ENCODE peak calls at places on chromosomes 5 and 9, in seven cellular contexts. E is GM23338; Y is CD8-positive, alpha-beta memory T cell; A is CD4-positive, alpha-beta T cell; M is NCI-H187; N is GM13976; L is frontal cortex. Z is an unnamed sample.

GRCh38 chr9:976258-976804 is at the start of gene DMRT3:
- DNase-seq in A (no peak), L (no peak), M (no peak), Y (no peak), N (peak; percentile 39), E (peak; percentile 88), Z (no peak)

GRCh38 chr5:77168884-77169254 is 41.6 kb upstream of the PDE8B start:
- DNase-seq in E (no peak), A (no peak), M (peak; percentile 17), N (no peak), L (no peak), Y (no peak), Z (no peak)

GRCh38 chr5:142716963-142717362 is 31.1 kb upstream of the FGF1 start:
- DNase-seq in L (peak; percentile 44), E (peak; percentile 85), Y (no peak), M (no peak), N (peak; percentile 33), A (peak; percentile 14), Z (peak; percentile 91)

GRCh38 chr9:137030006-137030405 is 1.9 kb downstream of the FUT7 start:
- DNase-seq in N (no peak), L (no peak), A (no peak), M (no peak), Y (no peak), E (no peak), Z (no peak)

GRCh38 chr5:83474170-83474796 is 2.7 kb downstream of the VCAN start:
- DNase-seq in M (no peak), E (peak; percentile 93), Y (no peak), L (peak; percentile 60), A (no peak), N (peak; percentile 77), Z (peak; percentile 37)

GRCh38 chr9:32490601-32491000 is 35.4 kb downstream of the RIGI start:
- DNase-seq in M (no peak), E (peak; percentile 15), A (no peak), Y (no peak), N (no peak), L (no peak), Z (no peak)

GRCh38 chr9:106528158-106528557 is 334.8 kb upstream of the ZNF462 start:
- DNase-seq in L (no peak), N (no peak), E (no peak), Y (no peak), M (no peak), A (no peak), Z (no peak)

GRCh38 chr5:69268899-69269298 is 34.2 kb downstream of the CDK7 start:
- DNase-seq in E (no peak), L (no peak), Y (no peak), M (no peak), N (no peak), A (no peak), Z (no peak)

GRCh38 chr5:178120661-178121357 is 7.5 kb downstream of the N4BP3 start:
- DNase-seq in Y (peak; percentile 83), E (peak; percentile 87), N (peak; percentile 91), L (no peak), M (peak; percentile 95), A (peak; percentile 90), Z (peak; percentile 75)

GRCh38 chr9:37776328-37776727 is 8.5 kb downstream of the EXOSC3 start:
- DNase-seq in M (no peak), A (no peak), L (no peak), E (no peak), N (no peak), Y (no peak), Z (no peak)

GRCh38 chr5:73304381-73304780 is 131.4 kb downstream of the TMEM174 start:
- DNase-seq in Y (no peak), L (no peak), N (no peak), A (no peak), E (no peak), M (no peak), Z (no peak)

GRCh38 chr5:172142709-172143215 is 45.3 kb downstream of the STK10 start:
- DNase-seq in N (no peak), Y (no peak), A (no peak), L (no peak), M (no peak), E (no peak), Z (no peak)

GRCh38 chr9:12684923-12685468 is 8.2 kb upstream of the TYRP1 start:
- DNase-seq in M (no peak), N (no peak), A (no peak), L (no peak), E (no peak), Y (no peak), Z (no peak)

GRCh38 chr5:141560725-141561483 is 57.9 kb downstream of the DIAPH1 start:
- DNase-seq in Y (no peak), L (peak; percentile 41), N (no peak), A (no peak), M (peak; percentile 85), E (peak; percentile 98), Z (peak; percentile 85)

GRCh38 chr9:127187231-127187956 is 65.0 kb upstream of the ANGPTL2 start:
- DNase-seq in L (no peak), A (no peak), Y (no peak), M (no peak), E (no peak), N (no peak), Z (no peak)

GRCh38 chr9:88922091-88922490 is 69.2 kb upstream of the S1PR3 start:
- DNase-seq in E (no peak), N (no peak), L (no peak), Y (peak; percentile 76), M (no peak), A (peak; percentile 30), Z (no peak)

GRCh38 chr9:116303270-116303904 is 149.8 kb downstream of the PAPPA start:
- DNase-seq in E (no peak), M (no peak), A (no peak), Y (no peak), L (no peak), N (no peak), Z (no peak)

GRCh38 chr5:176183321-176184074 is 54.7 kb upstream of the SIMC1 start:
- DNase-seq in A (no peak), N (no peak), E (no peak), Y (no peak), L (no peak), M (peak; percentile 68), Z (no peak)

GRCh38 chr5:141003791-141004601 is 37.7 kb downstream of the PCDHAC2 start:
- DNase-seq in M (peak; percentile 55), A (no peak), Y (no peak), L (no peak), N (no peak), E (peak; percentile 70), Z (no peak)

GRCh38 chr5:83441752-83442151 is 29.8 kb upstream of the VCAN start:
- DNase-seq in A (no peak), Y (no peak), E (no peak), L (no peak), M (no peak), N (peak; percentile 42), Z (no peak)

GRCh38 chr9:136901516-136902258 is 15.4 kb downstream of the TRAF2 start:
- DNase-seq in Y (peak; percentile 33), M (no peak), E (no peak), L (no peak), A (peak; percentile 69), N (peak; percentile 90), Z (no peak)

GRCh38 chr5:178994580-178995340 is at the start of gene GRM6:
- DNase-seq in M (no peak), N (no peak), Y (no peak), L (no peak), E (peak; percentile 53), A (no peak), Z (no peak)

GRCh38 chr5:122263352-122264030 is 48.5 kb upstream of the SNCAIP start:
- DNase-seq in L (no peak), Y (no peak), A (no peak), N (no peak), E (no peak), M (no peak), Z (no peak)

GRCh38 chr9:77291714-77292113 is 114.4 kb downstream of the VPS13A start:
- DNase-seq in N (no peak), M (no peak), E (peak; percentile 78), Y (no peak), L (no peak), A (no peak), Z (no peak)

GRCh38 chr5:114339108-114339507 is 22.8 kb upstream of the KCNN2 start:
- DNase-seq in L (no peak), E (no peak), A (no peak), N (no peak), M (no peak), Y (no peak), Z (no peak)

GRCh38 chr9:133334161-133334560 is 1.8 kb downstream of the SURF6 start:
- DNase-seq in Y (no peak), E (peak; percentile 40), N (no peak), M (no peak), L (no peak), A (no peak), Z (no peak)

GRCh38 chr5:10695055-10695649 is 65.9 kb downstream of the DAP start:
- DNase-seq in N (peak; percentile 73), L (peak; percentile 40), M (peak; percentile 23), E (peak; percentile 81), A (no peak), Y (no peak), Z (peak; percentile 78)

GRCh38 chr9:113558632-113559502 is 95.3 kb downstream of the RGS3 start:
- DNase-seq in N (no peak), A (no peak), Y (no peak), M (no peak), L (no peak), E (no peak), Z (peak; percentile 64)

GRCh38 chr9:35771079-35771441 is 17.0 kb upstream of the MSMP start:
- DNase-seq in M (no peak), A (no peak), Y (no peak), E (no peak), N (no peak), L (no peak), Z (no peak)

GRCh38 chr9:10678790-10679189 is 66.0 kb upstream of the PTPRD start:
- DNase-seq in L (no peak), E (no peak), M (no peak), Y (no peak), A (no peak), N (no peak), Z (no peak)

GRCh38 chr5:6729400-6730310 is 16.4 kb downstream of the TENT4A start:
- DNase-seq in A (peak; percentile 37), L (no peak), E (no peak), Y (peak; percentile 44), N (no peak), M (no peak), Z (no peak)

GRCh38 chr9:113705938-113706519 is 170.1 kb upstream of the ZNF618 start:
- DNase-seq in N (no peak), Y (no peak), M (no peak), A (no peak), L (no peak), E (peak; percentile 75), Z (no peak)

GRCh38 chr9:135326141-135326540 is 153.4 kb upstream of the PPP1R26 start:
- DNase-seq in A (no peak), L (no peak), N (peak; percentile 9), E (no peak), Y (no peak), M (no peak), Z (no peak)

Z was measured in head of caudate nucleus.